ENCODE peak calls at places on chromosome 16, in eight cellular contexts. O, Y, G, U, Z, M, R and X are unnamed samples.

GRCh38 chr16:30850246-30850645 is 43.6 kb downstream of the BCL7C start:
- DNase-seq in O (no peak), Y (no peak), G (no peak), U (no peak), Z (peak; percentile 39), M (no peak), R (no peak), X (no peak)

GRCh38 chr16:82093901-82094300 is 58.8 kb downstream of the HSD17B2 start:
- DNase-seq in O (no peak), Y (no peak), G (no peak), U (no peak), Z (peak; percentile 86), M (no peak), R (no peak), X (no peak)

GRCh38 chr16:3879887-3880564 is 487 bp downstream of the CREBBP start:
- DNase-seq in O (peak; percentile 82), Y (peak; percentile 76), G (peak; percentile 79), U (peak; percentile 81), Z (no peak), M (peak; percentile 75), R (peak; percentile 90), X (peak; percentile 71)

GRCh38 chr16:72202014-72202413 is 30.1 kb upstream of the PMFBP1 start:
- DNase-seq in O (no peak), Y (no peak), G (no peak), U (no peak), Z (peak; percentile 94), M (no peak), R (no peak), X (no peak)

GRCh38 chr16:82628741-82629140 is 2.0 kb downstream of the CDH13 start:
- DNase-seq in O (no peak), Y (no peak), G (no peak), U (no peak), Z (peak; percentile 29), M (no peak), R (no peak), X (no peak)

GRCh38 chr16:68644715-68645493 is at the start of gene CDH3:
- DNase-seq in O (no peak), Y (peak; percentile 97), G (peak; percentile 29), U (peak; percentile 76), Z (peak; percentile 83), M (peak; percentile 61), R (no peak), X (peak; percentile 20)

GRCh38 chr16:70470927-70471341 is 16.5 kb downstream of the FCSK start:
- DNase-seq in O (peak; percentile 29), Y (peak; percentile 87), G (no peak), U (no peak), Z (no peak), M (no peak), R (no peak), X (no peak)

GRCh38 chr16:56549744-56550385 is 15.0 kb upstream of the MT4 start:
- DNase-seq in O (no peak), Y (no peak), G (no peak), U (no peak), Z (peak; percentile 71), M (no peak), R (no peak), X (no peak)

GRCh38 chr16:30724641-30725464 is 23.4 kb upstream of the PHKG2 start:
- DNase-seq in O (peak; percentile 52), Y (no peak), G (no peak), U (peak; percentile 55), Z (no peak), M (no peak), R (no peak), X (no peak)

GRCh38 chr16:86444274-86445060 is 65.9 kb upstream of the FOXF1 start:
- DNase-seq in O (no peak), Y (no peak), G (no peak), U (no peak), Z (no peak), M (no peak), R (no peak), X (no peak)

GRCh38 chr16:81996664-81997529 is 14.4 kb downstream of the SDR42E1 start:
- DNase-seq in O (no peak), Y (peak; percentile 69), G (no peak), U (no peak), Z (peak; percentile 72), M (no peak), R (no peak), X (no peak)

GRCh38 chr16:87161822-87162676 is 155.1 kb downstream of the C16orf95 start:
- DNase-seq in O (no peak), Y (no peak), G (no peak), U (no peak), Z (no peak), M (no peak), R (no peak), X (no peak)

GRCh38 chr16:3716831-3717234 is 491 bp downstream of the TRAP1 start:
- DNase-seq in O (no peak), Y (peak; percentile 70), G (no peak), U (no peak), Z (peak; percentile 17), M (no peak), R (no peak), X (no peak)

GRCh38 chr16:87541004-87541881 is 48.4 kb upstream of the ZCCHC14 start:
- DNase-seq in O (peak; percentile 37), Y (no peak), G (no peak), U (no peak), Z (peak; percentile 13), M (no peak), R (no peak), X (no peak)

GRCh38 chr16:67284699-67285646 is 5.6 kb downstream of the PLEKHG4 start:
- DNase-seq in O (no peak), Y (peak; percentile 94), G (no peak), U (no peak), Z (peak; percentile 21), M (peak; percentile 61), R (no peak), X (no peak)

GRCh38 chr16:73231969-73232554 is 184.1 kb upstream of the ZFHX3 start:
- DNase-seq in O (no peak), Y (no peak), G (no peak), U (no peak), Z (no peak), M (no peak), R (no peak), X (no peak)

GRCh38 chr16:82657239-82657638 is 30.5 kb downstream of the CDH13 start:
- DNase-seq in O (no peak), Y (no peak), G (no peak), U (no peak), Z (peak; percentile 35), M (no peak), R (no peak), X (no peak)

GRCh38 chr16:46728804-46729203 is 19.3 kb downstream of the MYLK3 start:
- DNase-seq in O (no peak), Y (no peak), G (no peak), U (no peak), Z (no peak), M (no peak), R (no peak), X (no peak)

GRCh38 chr16:50457979-50458461 is 89.2 kb upstream of the BRD7 start:
- DNase-seq in O (no peak), Y (no peak), G (no peak), U (no peak), Z (no peak), M (no peak), R (no peak), X (no peak)

GRCh38 chr16:67339453-67339852 is 12.8 kb downstream of the LRRC36 start:
- DNase-seq in O (no peak), Y (no peak), G (no peak), U (no peak), Z (peak; percentile 28), M (no peak), R (no peak), X (no peak)

GRCh38 chr16:85457366-85457765 is 155.8 kb upstream of the GSE1 start:
- DNase-seq in O (no peak), Y (no peak), G (no peak), U (no peak), Z (peak; percentile 37), M (no peak), R (no peak), X (no peak)

GRCh38 chr16:4369006-4369766 is 2.5 kb upstream of the VASN start:
- DNase-seq in O (no peak), Y (no peak), G (no peak), U (no peak), Z (peak; percentile 77), M (peak; percentile 92), R (no peak), X (no peak)

GRCh38 chr16:67868290-67868689 is 4.6 kb upstream of the EDC4 start:
- DNase-seq in O (no peak), Y (no peak), G (no peak), U (no peak), Z (no peak), M (no peak), R (no peak), X (no peak)

GRCh38 chr16:80620656-80621605 is 80.1 kb downstream of the DYNLRB2 start:
- DNase-seq in O (no peak), Y (peak; percentile 32), G (no peak), U (no peak), Z (no peak), M (no peak), R (no peak), X (no peak)
- TF ChIP-seq CTCF in O (no peak), Y (no peak), G (no peak), U (no peak), Z (no peak), M (no peak), R (no peak), X (no peak)

DNA sequence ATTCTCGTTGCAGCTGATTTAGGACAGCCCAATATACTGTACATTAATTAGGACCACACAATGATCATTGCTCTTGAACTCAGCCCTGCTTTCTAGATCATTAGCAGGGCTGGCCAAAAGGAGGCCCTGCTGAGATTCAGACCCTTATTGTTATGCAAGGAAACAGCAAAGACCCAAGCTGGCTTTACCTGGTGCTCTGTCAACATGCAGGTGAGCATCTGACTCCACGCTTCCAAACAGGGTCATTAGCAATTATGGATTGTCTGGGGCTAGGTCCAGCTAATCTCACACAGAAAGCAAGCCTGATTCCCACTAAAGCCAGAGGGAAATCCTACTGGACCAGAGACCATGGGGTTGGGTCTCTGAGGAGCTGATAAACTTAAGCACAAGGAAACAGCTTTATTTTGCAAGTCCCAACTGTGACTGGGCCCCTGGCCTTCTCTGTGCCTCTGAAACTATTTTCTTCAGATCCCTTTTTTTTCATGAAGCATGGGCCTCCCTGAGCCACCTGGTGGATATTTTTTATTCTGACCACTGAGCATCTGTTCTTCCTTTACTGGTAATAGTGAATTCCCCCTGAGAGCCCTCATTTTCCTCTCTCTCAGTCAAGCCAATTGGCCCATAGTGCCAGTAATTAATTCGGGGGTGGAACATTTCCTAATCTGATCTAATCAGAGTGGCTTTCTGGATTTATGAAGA is 236.1 kb downstream of the GRIN2A start:
- DNase-seq in O (no peak), Y (peak; percentile 62), G (no peak), U (no peak), Z (no peak), M (no peak), R (no peak), X (no peak)
- TF ChIP-seq CTCF in O (peak; percentile 37), Y (peak; percentile 72), G (no peak), U (no peak), Z (no peak), M (no peak), R (no peak), X (no peak)

GRCh38 chr16:77722315-77723107 is at the start of gene NUDT7:
- DNase-seq in O (peak; percentile 99), Y (peak; percentile 100), G (peak; percentile 96), U (peak; percentile 100), Z (peak; percentile 91), M (peak; percentile 99), R (peak; percentile 99), X (peak; percentile 93)
- TF ChIP-seq CTCF in O (peak; percentile 35), Y (peak; percentile 40), G (no peak), U (no peak), Z (peak; percentile 33), M (no peak), R (peak; percentile 27), X (no peak)

GRCh38 chr16:58252716-58253115 is 42.1 kb downstream of the PRSS54 start:
- DNase-seq in O (no peak), Y (peak; percentile 47), G (no peak), U (no peak), Z (no peak), M (no peak), R (no peak), X (no peak)
- TF ChIP-seq CTCF in O (no peak), Y (peak; percentile 49), G (no peak), U (no peak), Z (no peak), M (no peak), R (no peak), X (no peak)